ENCODE peak calls at places on chromosomes 13 and 19, in ten cellular contexts. E, D, A, C, X, T, W, G, B and S are unnamed samples.

GRCh38 chr13:50829896-50830295 is 13.6 kb downstream of the DLEU7 start:
- DNase-seq in E (no peak), D (no peak), A (no peak), C (no peak), X (no peak), T (no peak), W (no peak), G (no peak), B (no peak), S (no peak)

GRCh38 chr13:87356314-87356713 is 314.9 kb upstream of the SLITRK5 start:
- DNase-seq in E (no peak), D (no peak), A (no peak), C (peak; percentile 14), X (peak; percentile 4), T (no peak), W (no peak), G (no peak), B (no peak), S (no peak)

GRCh38 chr19:55538132-55538531 is 1.2 kb upstream of the SBK2 start:
- DNase-seq in E (no peak), D (no peak), A (no peak), C (no peak), X (no peak), T (no peak), W (no peak), G (no peak), B (no peak), S (no peak)

GRCh38 chr19:53883231-53883661 is 1.2 kb downstream of the PRKCG start:
- DNase-seq in E (no peak), D (no peak), A (no peak), C (no peak), X (no peak), T (no peak), W (no peak), G (no peak), B (no peak), S (no peak)

GRCh38 chr19:12733369-12733896 is 1.1 kb downstream of the TRIR start:
- DNase-seq in E (no peak), D (no peak), A (no peak), C (peak; percentile 11), X (no peak), T (no peak), W (peak; percentile 68), G (peak; percentile 23), B (no peak), S (no peak)

GRCh38 chr19:12202250-12202649 is 39.4 kb downstream of the ZNF136 start:
- DNase-seq in E (no peak), D (no peak), A (no peak), C (no peak), X (no peak), T (no peak), W (no peak), G (peak; percentile 50), B (no peak), S (no peak)

GRCh38 chr13:42762251-42762650 is 19.1 kb upstream of the FAM216B start:
- DNase-seq in E (no peak), D (no peak), A (peak; percentile 27), C (no peak), X (peak; percentile 64), T (no peak), W (no peak), G (no peak), B (no peak), S (no peak)

GRCh38 chr13:112724788-112725345 is 35.0 kb downstream of the ATP11A start:
- DNase-seq in E (no peak), D (no peak), A (no peak), C (no peak), X (no peak), T (no peak), W (no peak), G (no peak), B (no peak), S (no peak)

GRCh38 chr19:13499682-13500081 is 6.6 kb downstream of the CACNA1A start:
- DNase-seq in E (no peak), D (no peak), A (no peak), C (no peak), X (no peak), T (no peak), W (no peak), G (no peak), B (no peak), S (no peak)

GRCh38 chr13:27419333-27419732 is 5.1 kb upstream of the GTF3A start:
- DNase-seq in E (no peak), D (no peak), A (no peak), C (no peak), X (no peak), T (no peak), W (no peak), G (no peak), B (no peak), S (no peak)

GRCh38 chr13:45219938-45220375 is 19.1 kb upstream of the KCTD4 start:
- DNase-seq in E (no peak), D (no peak), A (peak; percentile 58), C (no peak), X (peak; percentile 34), T (no peak), W (no peak), G (no peak), B (peak; percentile 67), S (no peak)

GRCh38 chr13:46288570-46289259 is 77.0 kb downstream of the LRRC63 start:
- DNase-seq in E (no peak), D (no peak), A (peak; percentile 45), C (no peak), X (peak; percentile 63), T (no peak), W (peak; percentile 18), G (no peak), B (no peak), S (no peak)

GRCh38 chr19:23887642-23888041 is 27.0 kb upstream of the ZNF726 start:
- DNase-seq in E (no peak), D (no peak), A (no peak), C (no peak), X (no peak), T (no peak), W (no peak), G (no peak), B (no peak), S (no peak)

GRCh38 chr19:40356681-40357595 is 8.4 kb downstream of the PLD3 start:
- DNase-seq in E (no peak), D (peak; percentile 17), A (peak; percentile 55), C (no peak), X (no peak), T (no peak), W (no peak), G (no peak), B (no peak), S (no peak)

GRCh38 chr19:48169585-48169973 is 565 bp downstream of the LIG1 start:
- DNase-seq in E (peak; percentile 84), D (peak; percentile 94), A (peak; percentile 60), C (peak; percentile 74), X (peak; percentile 63), T (peak; percentile 21), W (peak; percentile 82), G (peak; percentile 87), B (peak; percentile 36), S (peak; percentile 75)

GRCh38 chr19:13506550-13506878 is 235 bp upstream of the CACNA1A start:
- DNase-seq in E (no peak), D (no peak), A (no peak), C (no peak), X (no peak), T (no peak), W (peak; percentile 40), G (no peak), B (no peak), S (no peak)

GRCh38 chr13:53250272-53250875 is 221.8 kb downstream of the OLFM4 start:
- DNase-seq in E (no peak), D (no peak), A (peak; percentile 72), C (peak; percentile 84), X (peak; percentile 67), T (no peak), W (peak; percentile 22), G (peak; percentile 64), B (peak; percentile 15), S (peak; percentile 37)

GRCh38 chr19:7333198-7334118 is 15.3 kb upstream of the ARHGEF18 start:
- DNase-seq in E (no peak), D (no peak), A (no peak), C (no peak), X (no peak), T (no peak), W (no peak), G (no peak), B (no peak), S (peak; percentile 47)

GRCh38 chr13:31476266-31476665 is 263.1 kb upstream of the RXFP2 start:
- DNase-seq in E (no peak), D (no peak), A (peak; percentile 79), C (no peak), X (no peak), T (no peak), W (peak; percentile 58), G (peak; percentile 5), B (peak; percentile 72), S (no peak)

GRCh38 chr13:74683411-74683810 is 549.2 kb upstream of the KLF12 start:
- DNase-seq in E (no peak), D (no peak), A (no peak), C (no peak), X (no peak), T (no peak), W (no peak), G (no peak), B (no peak), S (no peak)

GRCh38 chr19:55034751-55035150 is 3.3 kb downstream of the GP6 start:
- DNase-seq in E (no peak), D (no peak), A (no peak), C (no peak), X (no peak), T (no peak), W (no peak), G (no peak), B (no peak), S (no peak)

GRCh38 chr13:47455581-47455980 is 545.5 kb downstream of the SUCLA2 start:
- DNase-seq in E (no peak), D (no peak), A (no peak), C (no peak), X (no peak), T (no peak), W (no peak), G (no peak), B (no peak), S (no peak)

GRCh38 chr19:30280018-30280417 is 92.2 kb upstream of the ZNF536 start:
- DNase-seq in E (no peak), D (no peak), A (no peak), C (no peak), X (no peak), T (no peak), W (no peak), G (no peak), B (no peak), S (no peak)

GRCh38 chr19:10800488-10800887 is 35.5 kb downstream of the TMED1 start:
- DNase-seq in E (no peak), D (peak; percentile 47), A (no peak), C (no peak), X (no peak), T (peak; percentile 12), W (no peak), G (no peak), B (no peak), S (peak; percentile 48)

GRCh38 chr19:30662211-30662861 is 290.2 kb downstream of the ZNF536 start:
- DNase-seq in E (no peak), D (no peak), A (no peak), C (no peak), X (no peak), T (no peak), W (no peak), G (peak; percentile 82), B (no peak), S (no peak)

GRCh38 chr13:109669956-109670355 is 116.4 kb downstream of the IRS2 start:
- DNase-seq in E (no peak), D (no peak), A (no peak), C (no peak), X (no peak), T (no peak), W (no peak), G (no peak), B (no peak), S (no peak)

GRCh38 chr13:29284726-29285125 is 310.8 kb downstream of the SLC7A1 start:
- DNase-seq in E (no peak), D (no peak), A (no peak), C (no peak), X (no peak), T (no peak), W (no peak), G (no peak), B (no peak), S (no peak)

GRCh38 chr19:41910240-41910991 is 17.8 kb downstream of the ERFL start:
- DNase-seq in E (no peak), D (no peak), A (no peak), C (no peak), X (no peak), T (no peak), W (no peak), G (no peak), B (no peak), S (no peak)